ENCODE peak calls at places on chromosomes 12 and 14, in seven cellular contexts. D is MM.1S, F is heart left ventricle, O is left ventricle myocardium inferior, S is lower leg skin, K is nephron progenitor cell, Z is heart right ventricle. M is an unnamed sample.
A peak's percentile ranks its signal among the peaks of the same experiment; 100 is the strongest.

GRCh38 chr12:14896477-14897184 is 11.0 kb upstream of the MGP start:
- DNase-seq in S (no peak), Z (no peak), F (no peak), D (no peak), K (no peak), O (no peak), M (no peak)

GRCh38 chr14:68621400-68622365 is 171.2 kb downstream of the ZFP36L1 start:
- DNase-seq in S (peak; percentile 17), F (peak; percentile 74), O (peak; percentile 60), K (no peak), D (no peak), Z (peak; percentile 58), M (no peak)

GRCh38 chr14:102508774-102509743 is 517 bp downstream of the ANKRD9 start:
- DNase-seq in S (peak; percentile 49), D (no peak), Z (peak; percentile 77), O (peak; percentile 75), F (peak; percentile 83), K (peak; percentile 54), M (peak; percentile 73)

GRCh38 chr14:39182770-39183684 is 8.0 kb downstream of the PNN start:
- DNase-seq in F (no peak), K (no peak), O (no peak), D (no peak), S (no peak), Z (no peak), M (no peak)

GRCh38 chr12:116466536-116466935 is 92.6 kb upstream of the MAP1LC3B2 start:
- DNase-seq in Z (no peak), K (no peak), D (no peak), S (no peak), O (no peak), F (no peak), M (no peak)

GRCh38 chr12:5581616-5582367 is 149.9 kb downstream of the NTF3 start:
- DNase-seq in Z (no peak), D (no peak), F (peak; percentile 49), O (peak; percentile 28), K (no peak), S (no peak), M (no peak)

GRCh38 chr12:24760606-24761378 is 188.1 kb downstream of the BCAT1 start:
- DNase-seq in K (no peak), Z (no peak), D (no peak), O (no peak), F (no peak), S (no peak), M (no peak)

GRCh38 chr12:52175411-52176350 is 16.1 kb downstream of the KRT80 start:
- DNase-seq in S (no peak), Z (no peak), O (no peak), D (no peak), K (peak; percentile 20), F (no peak), M (no peak)

GRCh38 chr12:26524862-26525465 is 308.0 kb downstream of the ITPR2 start:
- DNase-seq in S (no peak), O (no peak), K (no peak), D (no peak), F (no peak), Z (no peak), M (no peak)

GRCh38 chr12:4270016-4270669 is 3.4 kb upstream of the CCND2 start:
- DNase-seq in F (no peak), D (peak; percentile 45), K (no peak), Z (peak; percentile 32), S (no peak), O (no peak), M (no peak)

GRCh38 chr12:51323966-51324895 is at the start of gene BIN2:
- DNase-seq in O (peak; percentile 56), S (no peak), D (peak; percentile 76), F (peak; percentile 63), Z (peak; percentile 65), K (no peak), M (peak; percentile 84)

GRCh38 chr12:30631710-30632109 is 64.0 kb downstream of the IPO8 start:
- DNase-seq in O (peak; percentile 16), Z (peak; percentile 9), F (peak; percentile 30), S (no peak), D (no peak), K (no peak), M (no peak)

GRCh38 chr12:74849801-74850200 is 312.2 kb downstream of the ATXN7L3B start:
- DNase-seq in F (no peak), Z (no peak), O (no peak), S (no peak), K (no peak), D (no peak), M (no peak)

GRCh38 chr12:94599189-94599588 is 51.2 kb downstream of the TMCC3 start:
- DNase-seq in K (no peak), F (no peak), O (no peak), S (no peak), D (no peak), Z (no peak), M (no peak)

GRCh38 chr14:48792376-48793024 is 793.7 kb downstream of the RPS29 start:
- DNase-seq in Z (no peak), K (no peak), S (no peak), D (peak; percentile 7), F (no peak), O (no peak), M (no peak)

GRCh38 chr14:64693766-64694165 is 10.5 kb upstream of the PLEKHG3 start:
- DNase-seq in S (no peak), O (no peak), F (no peak), D (no peak), Z (no peak), K (no peak), M (no peak)

GRCh38 chr12:127987199-127987901 is 279.6 kb upstream of the TMEM132C start:
- DNase-seq in O (no peak), K (no peak), S (no peak), D (no peak), F (no peak), Z (no peak), M (no peak)

GRCh38 chr12:125518074-125518473 is 452.8 kb downstream of the AACS start:
- DNase-seq in O (no peak), D (no peak), Z (no peak), F (no peak), K (peak; percentile 67), S (no peak), M (no peak)

GRCh38 chr12:122830517-122831214 is 4.6 kb upstream of the HIP1R start:
- DNase-seq in F (no peak), D (no peak), Z (no peak), S (no peak), O (no peak), K (no peak), M (no peak)

GRCh38 chr12:21962821-21963220 is 21.6 kb upstream of the ABCC9 start:
- DNase-seq in O (no peak), S (no peak), Z (no peak), D (no peak), F (no peak), K (no peak), M (no peak)
- TF ChIP-seq CTCF in O (peak; percentile 48), S (no peak), Z (peak; percentile 20), D (no peak), F (no peak), K (no peak), M (no peak)

GRCh38 chr14:81523616-81524015 is 10.0 kb downstream of the SEL1L start:
- DNase-seq in K (no peak), O (no peak), S (no peak), F (no peak), Z (no peak), D (no peak), M (no peak)

GRCh38 chr14:81523016-81523415 is 10.6 kb downstream of the SEL1L start:
- DNase-seq in K (no peak), S (no peak), O (no peak), Z (no peak), D (no peak), F (no peak), M (no peak)

GRCh38 chr14:81517798-81518398 is 15.8 kb downstream of the SEL1L start:
- DNase-seq in K (no peak), S (no peak), F (peak; percentile 55), O (peak; percentile 56), Z (peak; percentile 21), D (no peak), M (no peak)

GRCh38 chr14:81519200-81519998 is 14.3 kb downstream of the SEL1L start:
- DNase-seq in Z (no peak), D (no peak), O (no peak), S (no peak), F (no peak), K (no peak), M (peak; percentile 9)

GRCh38 chr14:81521356-81521755 is 12.3 kb downstream of the SEL1L start:
- DNase-seq in O (no peak), S (no peak), K (no peak), F (no peak), D (no peak), Z (no peak), M (no peak)
- TF ChIP-seq CTCF in O (no peak), S (no peak), K (no peak), F (no peak), D (no peak), Z (no peak), M (no peak)

DNA sequence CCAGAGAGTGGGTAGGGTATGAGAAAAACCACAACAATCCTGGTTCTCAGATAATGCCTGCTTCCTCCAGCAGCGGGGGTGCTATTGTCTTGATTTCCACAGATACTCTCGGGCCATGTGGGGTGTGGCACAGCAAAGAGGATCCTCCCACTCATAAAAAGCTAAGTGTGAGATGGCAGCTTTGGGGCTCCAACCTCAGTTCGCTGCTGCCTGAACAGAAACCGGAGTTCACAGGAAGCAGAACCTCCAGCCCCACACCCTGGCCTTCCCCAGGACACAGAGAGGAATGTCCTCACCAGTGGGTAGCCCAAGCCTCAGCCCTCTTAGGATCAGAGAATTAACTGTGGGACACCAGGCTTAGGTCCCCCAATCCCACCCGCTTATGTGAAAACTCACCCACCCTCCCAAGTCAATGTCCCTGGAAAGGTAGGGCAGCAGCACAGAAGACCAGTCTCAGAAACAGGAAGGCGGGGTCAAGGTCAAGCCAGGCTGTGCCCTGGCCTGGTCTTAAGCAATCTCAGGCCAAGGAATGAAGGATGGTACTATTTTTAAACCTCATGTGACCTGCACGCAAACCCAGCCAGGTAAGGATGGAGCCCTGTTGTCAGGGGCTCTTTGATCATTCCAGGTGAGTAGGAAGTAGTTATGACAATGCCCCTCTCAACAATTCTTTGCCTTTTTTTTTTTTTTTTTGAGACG is 9.0 kb downstream of the KCTD10 start:
- DNase-seq in K (no peak), O (no peak), Z (no peak), D (no peak), S (no peak), F (no peak), M (no peak)
- TF ChIP-seq CTCF in K (no peak), O (no peak), Z (no peak), D (no peak), S (no peak), F (no peak), M (no peak)

DNA sequence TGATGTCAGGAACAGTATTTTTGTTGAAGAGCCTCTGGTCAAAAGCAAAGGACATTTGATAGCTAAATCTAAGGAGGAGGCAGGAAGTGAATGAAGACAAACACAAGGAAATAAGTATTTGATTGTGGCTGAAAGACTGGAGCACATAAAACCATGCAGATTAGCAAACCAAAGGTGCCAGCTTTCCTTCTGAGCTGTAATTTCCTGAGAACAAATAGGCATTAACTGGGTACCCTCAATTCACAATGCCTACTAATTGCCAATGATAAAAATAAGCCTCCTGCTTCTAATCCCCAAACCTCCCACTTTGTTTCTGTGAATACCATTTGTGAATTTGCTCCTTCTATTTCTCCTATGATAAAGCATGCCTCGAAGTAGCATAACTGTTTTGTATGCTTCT is 1279.6 kb upstream of the USP15 start:
- DNase-seq in D (no peak), Z (no peak), O (no peak), F (no peak), S (no peak), K (no peak), M (no peak)
- TF ChIP-seq CTCF in D (no peak), Z (no peak), O (no peak), F (no peak), S (no peak), K (no peak), M (no peak)

M was measured in GM20000.